ENCODE peak calls at places on chromosomes 11 and 22, in four cellular contexts. Z, B, W and L are unnamed samples.

GRCh38 chr11:66851698-66852465 is 5.0 kb upstream of the LRFN4 start:
- DNase-seq in Z (no peak), B (peak; percentile 55), W (peak; percentile 80), L (no peak)

GRCh38 chr11:24885580-24886173 is 388.8 kb downstream of the LUZP2 start:
- DNase-seq in Z (no peak), B (no peak), W (no peak), L (no peak)

GRCh38 chr11:1335811-1336761 is 26.7 kb upstream of the TOLLIP start:
- DNase-seq in Z (peak; percentile 26), B (peak; percentile 75), W (peak; percentile 65), L (peak; percentile 71)

GRCh38 chr22:30841264-30841663 is 127.3 kb downstream of the MORC2 start:
- DNase-seq in Z (no peak), B (no peak), W (no peak), L (peak; percentile 46)

GRCh38 chr11:27209562-27210005 is 153.4 kb downstream of the CCDC34 start:
- DNase-seq in Z (peak; percentile 80), B (peak; percentile 76), W (no peak), L (peak; percentile 93)

GRCh38 chr22:45888221-45889092 is 88.5 kb downstream of the WNT7B start:
- DNase-seq in Z (no peak), B (no peak), W (no peak), L (no peak)

GRCh38 chr11:56876621-56877312 is 111.9 kb upstream of the OR5AK2 start:
- DNase-seq in Z (no peak), B (no peak), W (no peak), L (peak; percentile 1)

GRCh38 chr22:42978453-42979103 is 36.4 kb downstream of the PACSIN2 start:
- DNase-seq in Z (no peak), B (no peak), W (no peak), L (peak; percentile 66)

GRCh38 chr22:46119729-46120419 is 30.5 kb upstream of the PPARA start:
- DNase-seq in Z (no peak), B (peak; percentile 43), W (no peak), L (peak; percentile 74)

GRCh38 chr11:105046898-105047579 is 1.9 kb upstream of the CARD16 start:
- DNase-seq in Z (peak; percentile 92), B (no peak), W (no peak), L (peak; percentile 100)

GRCh38 chr11:71249301-71249700 is 3.1 kb downstream of the SHANK2 start:
- DNase-seq in Z (no peak), B (no peak), W (no peak), L (no peak)

GRCh38 chr11:108565653-108566052 is 27.9 kb downstream of the EXPH5 start:
- DNase-seq in Z (no peak), B (no peak), W (no peak), L (no peak)

GRCh38 chr11:87228820-87229219 is 191.1 kb downstream of the TMEM135 start:
- DNase-seq in Z (no peak), B (no peak), W (no peak), L (no peak)

GRCh38 chr22:37334461-37334858 is 52.2 kb downstream of the CYTH4 start:
- DNase-seq in Z (no peak), B (no peak), W (no peak), L (no peak)

GRCh38 chr11:67373916-67374570 is 645 bp upstream of the CLCF1 start:
- DNase-seq in Z (peak; percentile 82), B (peak; percentile 72), W (peak; percentile 78), L (peak; percentile 96)

GRCh38 chr11:120024586-120024985 is 113.3 kb downstream of the TRIM29 start:
- DNase-seq in Z (no peak), B (no peak), W (peak; percentile 39), L (no peak)
- H3K27me3 ChIP-seq in Z (peaks cover 4% of the 10 kb centered on the region), B (peaks cover 17% of the 10 kb centered on the region), W (no peaks in the 10 kb centered on the region), L (peaks cover 4% of the 10 kb centered on the region)

GRCh38 chr11:121965330-121965729 is 150.7 kb downstream of the BLID start:
- DNase-seq in Z (no peak), B (no peak), W (no peak), L (peak; percentile 74)
- TF ChIP-seq MAFK in Z (no peak), B (no peak), W (no peak), L (no peak)

DNA sequence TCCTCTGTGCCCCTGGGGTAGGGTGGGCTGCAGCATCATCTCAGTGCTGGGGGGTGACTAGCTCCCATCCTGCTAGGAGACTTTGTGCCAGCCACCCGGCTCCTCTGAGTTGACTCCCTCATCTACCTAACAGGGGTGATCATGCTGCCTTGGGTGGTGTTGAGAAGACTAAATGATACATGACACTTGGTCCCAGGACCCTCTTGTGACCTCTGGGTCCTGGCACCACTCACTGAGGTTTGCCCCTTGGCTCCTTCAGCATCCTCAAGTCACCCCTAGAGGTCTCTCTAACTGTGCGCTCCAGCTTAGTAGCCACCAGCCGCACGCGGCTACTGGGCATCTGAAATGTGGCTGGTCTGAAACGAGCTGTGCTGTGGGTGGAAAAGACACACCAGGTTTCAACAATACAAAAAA is 72.1 kb downstream of the LRRC32 start:
- DNase-seq in Z (peak; percentile 31), B (peak; percentile 49), W (peak; percentile 62), L (peak; percentile 56)
- TF ChIP-seq RAD21 in Z (no peak), B (peak; percentile 72), W (peak; percentile 90), L (peak; percentile 69)

DNA sequence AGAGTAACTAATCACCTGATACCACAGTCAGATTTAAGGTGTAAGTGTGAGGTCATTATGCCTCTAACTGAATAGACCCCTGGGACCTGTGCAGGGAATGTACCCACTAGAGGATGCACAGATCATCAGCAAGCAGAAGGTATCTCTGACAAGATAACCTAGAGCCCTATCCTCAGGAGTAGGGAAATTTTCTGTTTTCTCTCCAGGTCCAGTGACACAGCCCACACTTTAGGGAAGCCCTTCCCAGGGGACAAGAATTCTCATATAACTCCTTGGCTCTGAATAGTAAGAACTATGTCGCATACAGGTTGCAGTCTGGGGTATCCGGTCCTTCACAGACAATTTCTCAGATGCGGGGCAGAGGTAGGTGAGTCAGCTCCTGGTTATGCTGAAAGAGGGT is at the start of gene OR52E5:
- DNase-seq in Z (no peak), B (no peak), W (no peak), L (no peak)
- H3K27me3 ChIP-seq in Z (no peaks in the 10 kb centered on the region), B (no peaks in the 10 kb centered on the region), W (no peaks in the 10 kb centered on the region), L (no peaks in the 10 kb centered on the region)

DNA sequence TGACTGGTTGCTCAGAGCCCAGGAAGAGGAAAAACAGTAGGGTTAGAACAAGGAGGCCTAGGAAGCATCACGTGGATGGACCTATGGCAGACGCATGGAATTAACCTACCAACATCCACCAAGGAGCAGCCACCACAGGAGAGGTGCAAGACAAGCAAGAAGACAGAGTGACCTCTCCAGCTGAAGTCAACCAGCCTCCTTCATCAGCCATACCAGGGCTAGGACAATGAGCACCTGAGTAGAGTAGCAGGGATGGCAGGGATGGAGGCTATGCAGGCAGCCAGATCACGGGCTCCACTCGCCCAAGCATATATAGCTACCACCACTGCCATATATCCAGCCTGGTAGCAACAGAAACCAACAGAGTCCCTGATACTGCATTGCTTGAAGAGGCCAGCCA is 202.1 kb upstream of the B3GAT1 start:
- DNase-seq in Z (no peak), B (no peak), W (peak; percentile 20), L (no peak)
- TF ChIP-seq MAFK in Z (no peak), B (no peak), W (no peak), L (no peak)

GRCh38 chr11:60952742-60953170 is 780 bp upstream of the SLC15A3 start:
- DNase-seq in Z (no peak), B (no peak), W (no peak), L (no peak)

GRCh38 chr11:60953781-60954180 is 1.8 kb upstream of the SLC15A3 start:
- DNase-seq in Z (no peak), B (no peak), W (no peak), L (peak; percentile 44)

GRCh38 chr11:60951611-60951908 is 416 bp downstream of the SLC15A3 start:
- DNase-seq in Z (no peak), B (no peak), W (no peak), L (no peak)

GRCh38 chr11:60950933-60951610 is 904 bp downstream of the SLC15A3 start:
- DNase-seq in Z (no peak), B (no peak), W (peak; percentile 71), L (no peak)

GRCh38 chr11:60951909-60952741 is at the start of gene SLC15A3:
- DNase-seq in Z (no peak), B (no peak), W (peak; percentile 72), L (peak; percentile 27)
- TF ChIP-seq RAD21 in Z (no peak), B (no peak), W (no peak), L (no peak)

GRCh38 chr22:41975299-41976069 is 6.2 kb downstream of the SEPTIN3 start:
- DNase-seq in Z (no peak), B (no peak), W (peak; percentile 39), L (no peak)

GRCh38 chr22:41976070-41976901 is 7.0 kb downstream of the SEPTIN3 start:
- DNase-seq in Z (no peak), B (no peak), W (peak; percentile 79), L (no peak)

GRCh38 chr22:41976961-41977566 is 7.8 kb downstream of the SEPTIN3 start:
- DNase-seq in Z (no peak), B (no peak), W (peak; percentile 64), L (no peak)

GRCh38 chr22:41971431-41971830 is 2.2 kb downstream of the SEPTIN3 start:
- DNase-seq in Z (no peak), B (no peak), W (no peak), L (no peak)

GRCh38 chr22:41974691-41975290 is 5.5 kb downstream of the SEPTIN3 start:
- DNase-seq in Z (no peak), B (no peak), W (no peak), L (no peak)
- H3K27me3 ChIP-seq in Z (peaks cover 6% of the 10 kb centered on the region), B (peaks cover 59% of the 10 kb centered on the region), W (peaks cover 26% of the 10 kb centered on the region), L (peaks cover 70% of the 10 kb centered on the region)

DNA sequence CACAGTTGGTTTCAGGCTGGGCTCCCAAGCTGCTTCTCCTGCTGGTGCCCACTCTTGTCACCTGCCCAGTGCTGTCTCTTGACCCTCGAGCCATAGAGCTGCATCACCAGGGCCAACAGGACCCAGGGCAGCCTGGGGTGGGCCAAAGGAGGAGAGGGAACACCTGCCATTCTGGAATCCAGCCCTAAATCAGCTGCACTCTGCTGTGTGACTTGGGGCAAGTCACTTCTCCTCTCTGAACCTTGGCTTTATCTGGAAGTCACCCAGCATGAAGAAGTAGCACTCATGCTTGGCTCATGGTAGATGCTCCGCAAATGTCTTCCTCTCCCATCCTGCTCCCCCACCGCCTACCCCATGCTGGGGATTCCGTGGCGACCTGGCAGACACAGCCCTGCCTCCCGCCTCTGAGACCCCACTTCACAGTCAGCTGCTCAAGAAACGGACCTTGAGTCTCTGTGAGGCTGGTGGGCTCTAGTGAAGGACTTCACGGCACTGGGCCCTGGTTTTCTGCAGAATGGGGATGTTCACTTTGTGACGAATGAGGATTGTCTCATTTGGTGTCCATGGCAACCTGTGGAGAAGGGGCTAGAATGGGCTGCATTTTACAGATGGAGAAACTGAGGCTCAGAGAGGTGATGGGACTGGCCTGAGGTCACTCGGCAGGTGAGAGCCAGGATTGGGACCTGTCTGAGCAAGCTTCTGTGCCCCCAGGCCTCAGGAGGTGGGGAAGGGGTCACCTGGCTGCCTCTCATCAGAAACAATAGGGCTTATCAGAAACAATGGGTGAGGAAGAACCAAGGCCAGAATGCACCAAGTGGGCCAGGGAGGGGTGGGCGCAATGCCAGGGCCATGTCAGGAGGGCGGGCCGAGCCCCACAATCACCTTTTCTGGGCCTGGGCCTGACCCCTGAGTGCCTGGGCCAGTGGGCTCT is 12.4 kb downstream of the EMID1 start:
- DNase-seq in Z (no peak), B (no peak), W (no peak), L (no peak)
- TF ChIP-seq MAFK in Z (no peak), B (no peak), W (no peak), L (no peak)

GRCh38 chr11:19714387-19715363 is 2.0 kb downstream of the NAV2 start:
- DNase-seq in Z (no peak), B (peak; percentile 29), W (peak; percentile 68), L (peak; percentile 85)
- TF ChIP-seq RAD21 in Z (no peak), B (no peak), W (no peak), L (no peak)

GRCh38 chr11:77123591-77123990 is 4.5 kb upstream of the MYO7A start:
- DNase-seq in Z (no peak), B (no peak), W (no peak), L (no peak)
- H3K27me3 ChIP-seq in Z (peaks cover 1% of the 10 kb centered on the region), B (peaks cover 72% of the 10 kb centered on the region), W (peaks cover 2% of the 10 kb centered on the region), L (no peaks in the 10 kb centered on the region)